ENCODE peak calls at places on chromosomes 13 and 19, in six cellular contexts. One of them, this sample, is unnamed. For H3K4me1, the result is how much of the 10 kb centered on the place peaks cover.

GRCh38 chr13:43424386-43424785 is 362.4 kb downstream of the ENOX1 start:
- DNase-seq in adrenal gland: no peak
- DNase-seq in tibial nerve: no peak
- DNase-seq in heart right ventricle: no peak
- DNase-seq in Panc1: no peak
- DNase-seq in uterus: no peak
- DNase-seq in this sample: no peak

GRCh38 chr19:31979362-31979761 is 366.0 kb upstream of the ZNF507 start:
- DNase-seq in adrenal gland: no peak
- DNase-seq in tibial nerve: no peak
- DNase-seq in heart right ventricle: no peak
- DNase-seq in Panc1: no peak
- DNase-seq in uterus: no peak
- DNase-seq in this sample: no peak

GRCh38 chr19:46115396-46116109 is 8.9 kb downstream of the IGFL3 start:
- DNase-seq in adrenal gland: no peak
- DNase-seq in tibial nerve: no peak
- DNase-seq in heart right ventricle: no peak
- DNase-seq in Panc1: no peak
- DNase-seq in uterus: peak
- DNase-seq in this sample: no peak

GRCh38 chr13:42486711-42487198 is 87.2 kb upstream of the TNFSF11 start:
- DNase-seq in adrenal gland: no peak
- DNase-seq in tibial nerve: no peak
- DNase-seq in heart right ventricle: no peak
- DNase-seq in Panc1: no peak
- DNase-seq in uterus: no peak
- DNase-seq in this sample: no peak

GRCh38 chr13:45879666-45880065 is 28.1 kb upstream of the SIAH3 start:
- DNase-seq in adrenal gland: peak
- DNase-seq in tibial nerve: no peak
- DNase-seq in heart right ventricle: peak
- DNase-seq in Panc1: no peak
- DNase-seq in uterus: peak
- DNase-seq in this sample: no peak

GRCh38 chr19:13092206-13092605 is 10.5 kb downstream of the LYL1 start:
- DNase-seq in adrenal gland: no peak
- DNase-seq in tibial nerve: no peak
- DNase-seq in heart right ventricle: no peak
- DNase-seq in Panc1: no peak
- DNase-seq in uterus: no peak
- DNase-seq in this sample: no peak

GRCh38 chr19:940591-941291 is 14.9 kb downstream of the ARID3A start:
- DNase-seq in adrenal gland: peak
- DNase-seq in tibial nerve: peak
- DNase-seq in heart right ventricle: peak
- DNase-seq in Panc1: no peak
- DNase-seq in uterus: peak
- DNase-seq in this sample: peak

GRCh38 chr19:51541458-51542357 is 10.2 kb upstream of the SIGLEC6 start:
- DNase-seq in adrenal gland: no peak
- DNase-seq in tibial nerve: no peak
- DNase-seq in heart right ventricle: no peak
- DNase-seq in Panc1: no peak
- DNase-seq in uterus: no peak
- DNase-seq in this sample: no peak

GRCh38 chr13:48571121-48571901 is 38.4 kb upstream of the RCBTB2 start:
- DNase-seq in adrenal gland: no peak
- DNase-seq in tibial nerve: peak
- DNase-seq in heart right ventricle: no peak
- DNase-seq in Panc1: no peak
- DNase-seq in uterus: no peak
- DNase-seq in this sample: no peak

GRCh38 chr19:7312816-7313215 is 18.6 kb upstream of the INSR start:
- DNase-seq in adrenal gland: no peak
- DNase-seq in tibial nerve: no peak
- DNase-seq in heart right ventricle: no peak
- DNase-seq in Panc1: no peak
- DNase-seq in uterus: no peak
- DNase-seq in this sample: no peak

GRCh38 chr19:11138659-11139526 is 16.7 kb downstream of the SPC24 start:
- DNase-seq in adrenal gland: peak
- DNase-seq in tibial nerve: peak
- DNase-seq in heart right ventricle: peak
- DNase-seq in Panc1: no peak
- DNase-seq in uterus: peak
- DNase-seq in this sample: peak

GRCh38 chr19:49058592-49058991 is 1.0 kb upstream of the CGB7 start:
- DNase-seq in adrenal gland: no peak
- DNase-seq in tibial nerve: no peak
- DNase-seq in heart right ventricle: no peak
- DNase-seq in Panc1: no peak
- DNase-seq in uterus: no peak
- DNase-seq in this sample: no peak

GRCh38 chr19:4376991-4377781 is 23.2 kb downstream of the SH3GL1 start:
- DNase-seq in adrenal gland: peak
- DNase-seq in tibial nerve: no peak
- DNase-seq in heart right ventricle: no peak
- DNase-seq in Panc1: no peak
- DNase-seq in uterus: peak
- DNase-seq in this sample: no peak

GRCh38 chr19:1066251-1066747 is 668 bp upstream of the ARHGAP45 start:
- DNase-seq in adrenal gland: no peak
- DNase-seq in tibial nerve: no peak
- DNase-seq in heart right ventricle: no peak
- DNase-seq in Panc1: no peak
- DNase-seq in uterus: no peak
- DNase-seq in this sample: no peak

GRCh38 chr19:36183455-36183741 is 31.1 kb downstream of the ZNF565 start:
- DNase-seq in adrenal gland: no peak
- DNase-seq in tibial nerve: no peak
- DNase-seq in heart right ventricle: no peak
- DNase-seq in Panc1: no peak
- DNase-seq in uterus: no peak
- DNase-seq in this sample: no peak

GRCh38 chr19:30428856-30429255 is 56.7 kb downstream of the ZNF536 start:
- DNase-seq in adrenal gland: peak
- DNase-seq in tibial nerve: no peak
- DNase-seq in heart right ventricle: no peak
- DNase-seq in Panc1: no peak
- DNase-seq in uterus: no peak
- DNase-seq in this sample: no peak

GRCh38 chr13:25232937-25233515 is 54.3 kb downstream of the MTMR6 start:
- DNase-seq in adrenal gland: no peak
- DNase-seq in tibial nerve: no peak
- DNase-seq in heart right ventricle: no peak
- DNase-seq in Panc1: no peak
- DNase-seq in uterus: no peak
- DNase-seq in this sample: no peak

GRCh38 chr13:45339867-45340266 is 1.1 kb downstream of the TPT1 start:
- DNase-seq in adrenal gland: no peak
- DNase-seq in tibial nerve: no peak
- DNase-seq in heart right ventricle: no peak
- DNase-seq in Panc1: no peak
- DNase-seq in uterus: no peak
- DNase-seq in this sample: no peak

GRCh38 chr19:38685666-38686529 is 38.4 kb downstream of the ACTN4 start:
- DNase-seq in adrenal gland: no peak
- DNase-seq in tibial nerve: no peak
- DNase-seq in heart right ventricle: no peak
- DNase-seq in Panc1: no peak
- DNase-seq in uterus: no peak
- DNase-seq in this sample: no peak

GRCh38 chr13:86729206-86729605 is 930.0 kb upstream of the SLITRK6 start:
- DNase-seq in adrenal gland: no peak
- DNase-seq in tibial nerve: no peak
- DNase-seq in heart right ventricle: no peak
- DNase-seq in Panc1: no peak
- DNase-seq in uterus: no peak
- DNase-seq in this sample: no peak

GRCh38 chr13:105579821-105580707 is 955.4 kb downstream of the EFNB2 start:
- DNase-seq in adrenal gland: no peak
- DNase-seq in tibial nerve: no peak
- DNase-seq in heart right ventricle: no peak
- DNase-seq in Panc1: no peak
- DNase-seq in uterus: no peak
- DNase-seq in this sample: no peak

GRCh38 chr13:47484564-47484963 is 516.5 kb downstream of the SUCLA2 start:
- DNase-seq in adrenal gland: no peak
- DNase-seq in tibial nerve: no peak
- DNase-seq in heart right ventricle: no peak
- DNase-seq in Panc1: no peak
- DNase-seq in uterus: no peak
- DNase-seq in this sample: no peak

GRCh38 chr19:2982983-2983350 is 5.6 kb downstream of the TLE6 start:
- DNase-seq in adrenal gland: peak
- DNase-seq in tibial nerve: peak
- DNase-seq in heart right ventricle: peak
- DNase-seq in Panc1: no peak
- DNase-seq in uterus: peak
- DNase-seq in this sample: peak

GRCh38 chr19:2359992-2360875 is at the start of gene TMPRSS9:
- DNase-seq in adrenal gland: no peak
- DNase-seq in tibial nerve: no peak
- DNase-seq in heart right ventricle: no peak
- DNase-seq in Panc1: no peak
- DNase-seq in uterus: no peak
- DNase-seq in this sample: no peak

GRCh38 chr13:27953671-27954405 is 15.3 kb downstream of the CDX2 start:
- DNase-seq in adrenal gland: peak
- DNase-seq in tibial nerve: peak
- DNase-seq in heart right ventricle: peak
- DNase-seq in Panc1: no peak
- DNase-seq in uterus: peak
- DNase-seq in this sample: peak

GRCh38 chr13:27638521-27638920 is 16.8 kb downstream of the POLR1D start:
- DNase-seq in adrenal gland: peak
- DNase-seq in tibial nerve: no peak
- DNase-seq in heart right ventricle: no peak
- DNase-seq in Panc1: no peak
- DNase-seq in uterus: no peak
- DNase-seq in this sample: no peak

GRCh38 chr13:114116734-114117133 is 15.7 kb downstream of the RASA3 start:
- DNase-seq in adrenal gland: no peak
- DNase-seq in tibial nerve: no peak
- DNase-seq in heart right ventricle: no peak
- DNase-seq in Panc1: no peak
- DNase-seq in uterus: no peak
- DNase-seq in this sample: no peak

GRCh38 chr19:54691582-54692293 is 29.0 kb downstream of the LILRB4 start:
- DNase-seq in adrenal gland: no peak
- DNase-seq in tibial nerve: no peak
- DNase-seq in heart right ventricle: no peak
- DNase-seq in Panc1: no peak
- DNase-seq in uterus: no peak
- DNase-seq in this sample: no peak

GRCh38 chr13:89199138-89199537 is 1528.0 kb downstream of the SLITRK5 start:
- DNase-seq in adrenal gland: no peak
- DNase-seq in tibial nerve: no peak
- DNase-seq in heart right ventricle: no peak
- DNase-seq in Panc1: no peak
- DNase-seq in uterus: no peak
- DNase-seq in this sample: no peak

GRCh38 chr13:48562296-48563066 is 29.6 kb upstream of the RCBTB2 start:
- DNase-seq in adrenal gland: no peak
- DNase-seq in tibial nerve: no peak
- DNase-seq in heart right ventricle: no peak
- DNase-seq in Panc1: no peak
- DNase-seq in uterus: no peak
- DNase-seq in this sample: no peak

GRCh38 chr13:35630551-35631275 is 154.2 kb upstream of the MAB21L1 start:
- DNase-seq in adrenal gland: no peak
- DNase-seq in tibial nerve: peak
- DNase-seq in heart right ventricle: no peak
- DNase-seq in Panc1: no peak
- DNase-seq in uterus: no peak
- DNase-seq in this sample: no peak

GRCh38 chr13:41492432-41493267 is 35.3 kb downstream of the RGCC start:
- DNase-seq in adrenal gland: no peak
- DNase-seq in tibial nerve: no peak
- DNase-seq in heart right ventricle: no peak
- DNase-seq in Panc1: no peak
- DNase-seq in uterus: no peak
- DNase-seq in this sample: no peak

GRCh38 chr13:96963786-96964475 is 30.3 kb downstream of the OXGR1 start:
- DNase-seq in adrenal gland: no peak
- DNase-seq in tibial nerve: no peak
- DNase-seq in heart right ventricle: no peak
- DNase-seq in Panc1: no peak
- DNase-seq in uterus: no peak
- DNase-seq in this sample: no peak
- TF ChIP-seq CTCF in adrenal gland: no peak
- TF ChIP-seq CTCF in tibial nerve: no peak
- TF ChIP-seq CTCF in heart right ventricle: no peak
- TF ChIP-seq CTCF in Panc1: peak
- TF ChIP-seq CTCF in uterus: no peak
- TF ChIP-seq CTCF in this sample: no peak

GRCh38 chr13:95614641-95615245 is 29.8 kb downstream of the DZIP1 start:
- DNase-seq in adrenal gland: no peak
- DNase-seq in tibial nerve: no peak
- DNase-seq in heart right ventricle: no peak
- DNase-seq in Panc1: no peak
- DNase-seq in uterus: no peak
- DNase-seq in this sample: no peak
- H3K4me1 ChIP-seq in adrenal gland: under half
- H3K4me1 ChIP-seq in tibial nerve: under half
- H3K4me1 ChIP-seq in heart right ventricle: under half
- H3K4me1 ChIP-seq in Panc1: under half
- H3K4me1 ChIP-seq in uterus: under half
- H3K4me1 ChIP-seq in this sample: under half

GRCh38 chr13:20263393-20264044 is 31.4 kb upstream of the GJB6 start:
- DNase-seq in adrenal gland: no peak
- DNase-seq in tibial nerve: no peak
- DNase-seq in heart right ventricle: no peak
- DNase-seq in Panc1: no peak
- DNase-seq in uterus: no peak
- DNase-seq in this sample: no peak

GRCh38 chr13:20258963-20259288 is 26.8 kb upstream of the GJB6 start:
- DNase-seq in adrenal gland: no peak
- DNase-seq in tibial nerve: no peak
- DNase-seq in heart right ventricle: no peak
- DNase-seq in Panc1: no peak
- DNase-seq in uterus: no peak
- DNase-seq in this sample: no peak

GRCh38 chr13:20254076-20254475 is 22.0 kb upstream of the GJB6 start:
- DNase-seq in adrenal gland: no peak
- DNase-seq in tibial nerve: no peak
- DNase-seq in heart right ventricle: no peak
- DNase-seq in Panc1: no peak
- DNase-seq in uterus: no peak
- DNase-seq in this sample: no peak

GRCh38 chr13:20258208-20258962 is 26.3 kb upstream of the GJB6 start:
- DNase-seq in adrenal gland: no peak
- DNase-seq in tibial nerve: peak
- DNase-seq in heart right ventricle: no peak
- DNase-seq in Panc1: no peak
- DNase-seq in uterus: no peak
- DNase-seq in this sample: no peak
- TF ChIP-seq CTCF in adrenal gland: no peak
- TF ChIP-seq CTCF in tibial nerve: no peak
- TF ChIP-seq CTCF in heart right ventricle: no peak
- TF ChIP-seq CTCF in Panc1: no peak
- TF ChIP-seq CTCF in uterus: no peak
- TF ChIP-seq CTCF in this sample: no peak

GRCh38 chr19:33288666-33289065 is 13.7 kb downstream of the CEBPA start:
- DNase-seq in adrenal gland: no peak
- DNase-seq in tibial nerve: no peak
- DNase-seq in heart right ventricle: no peak
- DNase-seq in Panc1: no peak
- DNase-seq in uterus: no peak
- DNase-seq in this sample: no peak
- H3K4me1 ChIP-seq in adrenal gland: under half
- H3K4me1 ChIP-seq in tibial nerve: under half
- H3K4me1 ChIP-seq in heart right ventricle: under half
- H3K4me1 ChIP-seq in Panc1: under half
- H3K4me1 ChIP-seq in uterus: under half
- H3K4me1 ChIP-seq in this sample: under half

This sample was measured in lung.